ENCODE peak calls at places on chromosomes 1 and 21, in four cellular contexts. T is left ventricle myocardium inferior, X is uterus, L is K562. M is an unnamed sample.

GRCh38 chr1:209895709-209896108 is 42.3 kb upstream of the SYT14 start:
- DNase-seq in T (no peak), X (no peak), L (no peak), M (no peak)

GRCh38 chr1:243505986-243506689 is 250.3 kb downstream of the SDCCAG8 start:
- DNase-seq in T (no peak), X (no peak), L (peak; percentile 37), M (no peak)

GRCh38 chr1:229879746-229880145 is 187.3 kb upstream of the GALNT2 start:
- DNase-seq in T (no peak), X (no peak), L (no peak), M (no peak)

GRCh38 chr1:109341944-109342925 is 35.4 kb upstream of the MYBPHL start:
- DNase-seq in T (no peak), X (no peak), L (no peak), M (no peak)

GRCh38 chr1:104979651-104980050 is 1230.0 kb downstream of the AMY1C start:
- DNase-seq in T (no peak), X (no peak), L (no peak), M (no peak)

GRCh38 chr1:57788333-57788732 is 364.5 kb upstream of the DAB1 start:
- DNase-seq in T (no peak), X (no peak), L (no peak), M (no peak)

GRCh38 chr1:41382531-41383090 is 21.4 kb downstream of the FOXO6 start:
- DNase-seq in T (peak; percentile 54), X (peak; percentile 79), L (no peak), M (peak; percentile 61)

GRCh38 chr1:112460672-112461071 is 48.1 kb upstream of the WNT2B start:
- DNase-seq in T (no peak), X (no peak), L (no peak), M (no peak)

GRCh38 chr1:150973826-150974579 is 632 bp downstream of the CERS2 start:
- DNase-seq in T (peak; percentile 33), X (peak; percentile 45), L (no peak), M (peak; percentile 74)

GRCh38 chr1:79373481-79374132 is 367.1 kb upstream of the ADGRL4 start:
- DNase-seq in T (no peak), X (no peak), L (no peak), M (no peak)

GRCh38 chr1:31038360-31038759 is 27.2 kb downstream of the PUM1 start:
- DNase-seq in T (no peak), X (no peak), L (no peak), M (no peak)

GRCh38 chr1:95286479-95286878 is 52.5 kb downstream of the RWDD3 start:
- DNase-seq in T (no peak), X (no peak), L (no peak), M (no peak)

GRCh38 chr1:200409203-200409760 is 554 bp downstream of the ZNF281 start:
- DNase-seq in T (peak; percentile 30), X (peak; percentile 24), L (peak; percentile 67), M (peak; percentile 26)

GRCh38 chr1:226660410-226661182 is 78.5 kb downstream of the ITPKB start:
- DNase-seq in T (peak; percentile 68), X (peak; percentile 64), L (no peak), M (no peak)

GRCh38 chr1:189500777-189501176 is 976.9 kb downstream of the BRINP3 start:
- DNase-seq in T (no peak), X (no peak), L (no peak), M (no peak)

GRCh38 chr1:231512147-231512698 is 16.2 kb upstream of the TSNAX start:
- DNase-seq in T (no peak), X (no peak), L (no peak), M (no peak)

GRCh38 chr1:247111636-247112478 is 7.7 kb upstream of the ZNF669 start:
- DNase-seq in T (peak; percentile 81), X (peak; percentile 71), L (peak; percentile 83), M (peak; percentile 63)

GRCh38 chr21:36135391-36136094 is 664 bp downstream of the CBR3 start:
- DNase-seq in T (peak; percentile 83), X (peak; percentile 72), L (peak; percentile 27), M (peak; percentile 91)

GRCh38 chr21:44949161-44950015 is 9.6 kb downstream of the SLX9 start:
- DNase-seq in T (peak; percentile 89), X (peak; percentile 87), L (peak; percentile 82), M (peak; percentile 89)

GRCh38 chr21:16534408-16535099 is 804.8 kb downstream of the USP25 start:
- DNase-seq in T (peak; percentile 80), X (peak; percentile 80), L (no peak), M (peak; percentile 71)

GRCh38 chr1:44970317-44970716 is 16.1 kb downstream of the EIF2B3 start:
- DNase-seq in T (no peak), X (no peak), L (no peak), M (no peak)

GRCh38 chr21:13937236-13937635 is 273.5 kb downstream of the LIPI start:
- DNase-seq in T (no peak), X (no peak), L (no peak), M (no peak)

GRCh38 chr1:206556047-206556747 is 48.9 kb downstream of the RASSF5 start:
- DNase-seq in T (no peak), X (no peak), L (no peak), M (no peak)

GRCh38 chr1:236064674-236065508 is at the start of gene NID1:
- DNase-seq in T (peak; percentile 91), X (peak; percentile 93), L (no peak), M (peak; percentile 97)

GRCh38 chr1:54978528-54979326 is 1.7 kb upstream of the TMEM61 start:
- DNase-seq in T (no peak), X (peak; percentile 4), L (no peak), M (no peak)

GRCh38 chr1:59673575-59674467 is 140.9 kb upstream of the HOOK1 start:
- DNase-seq in T (no peak), X (peak; percentile 57), L (no peak), M (no peak)

GRCh38 chr1:12601690-12602632 is 16.0 kb downstream of the DHRS3 start:
- DNase-seq in T (no peak), X (peak; percentile 58), L (peak; percentile 66), M (no peak)

GRCh38 chr1:3463408-3463811 is 8.9 kb downstream of the ARHGEF16 start:
- DNase-seq in T (no peak), X (no peak), L (no peak), M (no peak)

GRCh38 chr1:111199881-111200801 is at the start of gene DENND2D:
- DNase-seq in T (peak; percentile 32), X (no peak), L (no peak), M (peak; percentile 74)

GRCh38 chr1:160205974-160206369 is 788 bp downstream of the PEA15 start:
- DNase-seq in T (peak; percentile 33), X (peak; percentile 46), L (peak; percentile 51), M (peak; percentile 86)

GRCh38 chr1:110390096-110390495 is 730 bp downstream of the SLC16A4 start:
- DNase-seq in T (peak; percentile 24), X (peak; percentile 44), L (peak; percentile 49), M (peak; percentile 77)

GRCh38 chr1:225454733-225455132 is 26.9 kb upstream of the LBR start:
- DNase-seq in T (no peak), X (no peak), L (peak; percentile 49), M (peak; percentile 41)

GRCh38 chr1:117267232-117267774 is 56.6 kb upstream of the VTCN1 start:
- DNase-seq in T (no peak), X (no peak), L (no peak), M (no peak)

GRCh38 chr1:234696986-234697385 is 87.0 kb upstream of the IRF2BP2 start:
- DNase-seq in T (no peak), X (no peak), L (no peak), M (no peak)

GRCh38 chr1:85366391-85366790 is 90.0 kb upstream of the BCL10 start:
- DNase-seq in T (no peak), X (no peak), L (no peak), M (no peak)

GRCh38 chr21:34019402-34019801 is 54.0 kb upstream of the MRPS6 start:
- DNase-seq in T (no peak), X (no peak), L (no peak), M (no peak)

GRCh38 chr1:55376894-55377293 is 161.7 kb upstream of the USP24 start:
- DNase-seq in T (no peak), X (no peak), L (no peak), M (no peak)

DNA sequence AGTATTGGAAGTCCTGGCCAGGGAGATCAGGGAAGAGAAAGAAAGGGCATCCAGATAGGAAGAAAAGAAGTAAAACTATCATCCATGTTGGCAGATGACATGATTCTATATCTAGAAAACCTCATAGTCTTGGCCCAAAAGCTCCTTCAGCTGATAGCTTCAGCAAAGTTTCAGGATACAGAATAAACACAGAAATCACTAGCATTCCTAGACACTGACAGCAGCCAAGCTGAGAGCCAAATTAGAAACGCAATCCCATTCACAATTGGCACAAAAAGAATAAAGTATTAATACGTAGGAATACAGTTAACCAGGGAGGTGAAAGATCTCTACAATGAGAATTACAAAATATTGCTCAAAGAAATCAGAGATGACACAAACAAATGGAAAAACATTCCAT is 44.6 kb downstream of the ZFYVE9 start:
- DNase-seq in T (no peak), X (no peak), L (no peak), M (no peak)
- H3K4me1 ChIP-seq in T (peaks cover 21% of the 10 kb centered on the region), X (no peaks in the 10 kb centered on the region), L (peaks cover 12% of the 10 kb centered on the region), M (peaks cover 10% of the 10 kb centered on the region)

DNA sequence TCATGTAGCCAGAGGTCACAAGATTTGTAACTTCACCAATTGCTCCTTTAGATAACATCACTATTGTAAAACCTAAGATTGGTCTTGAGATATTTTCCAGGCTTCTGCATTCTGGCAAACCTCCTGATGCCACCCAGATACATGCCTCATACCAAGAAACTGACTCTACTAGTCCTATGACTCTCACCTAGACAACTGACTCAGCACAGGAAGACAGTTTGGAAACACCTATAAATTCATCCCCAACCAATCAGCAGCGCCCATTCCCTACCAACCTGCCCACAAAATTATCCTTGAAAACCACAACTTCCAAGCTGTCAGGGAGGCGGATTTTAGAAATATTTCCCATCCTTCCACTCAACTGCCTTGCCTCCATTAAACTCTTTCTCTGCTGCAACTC is 2.6 kb downstream of the NME7 start:
- DNase-seq in T (no peak), X (no peak), L (no peak), M (no peak)
- H3K27ac ChIP-seq in T (no peak overlapping the region), X (no peak overlapping the region), L (no peak overlapping the region), M (no peak overlapping the region)

DNA sequence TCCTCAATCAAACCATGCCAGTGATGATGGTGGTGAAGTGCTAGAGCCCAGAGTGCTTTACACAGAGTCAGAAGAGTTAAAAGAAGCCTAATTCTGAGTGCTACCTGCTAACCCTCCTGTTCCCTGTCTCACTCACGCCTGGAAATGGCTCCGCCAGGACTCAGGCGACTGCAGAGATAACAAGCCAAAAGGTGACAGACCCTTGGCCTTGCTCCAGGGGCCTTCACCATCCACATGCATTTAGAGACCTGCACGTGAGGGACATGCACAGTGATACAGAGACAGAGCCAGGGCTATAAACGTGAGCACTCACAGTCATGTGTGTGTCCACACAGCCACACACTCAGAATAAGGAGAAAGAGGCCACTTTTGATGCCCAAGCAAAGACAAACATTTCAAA is 117.0 kb downstream of the EPHB2 start:
- DNase-seq in T (peak; percentile 68), X (no peak), L (no peak), M (no peak)
- H3K4me1 ChIP-seq in T (peaks cover 35% of the 10 kb centered on the region), X (no peaks in the 10 kb centered on the region), L (no peaks in the 10 kb centered on the region), M (no peaks in the 10 kb centered on the region)

GRCh38 chr21:27569091-27569490 is 602.2 kb upstream of the ADAMTS5 start:
- DNase-seq in T (no peak), X (no peak), L (no peak), M (no peak)
- H3K27ac ChIP-seq in T (no peak overlapping the region), X (no peak overlapping the region), L (no peak overlapping the region), M (peak overlapping the region; percentile 63)

M was measured in tibial artery.